ENCODE peak calls at places on chromosomes 3 and 15, in five cellular contexts. Z is BE2C, X is left lung, W is Karpas-422, C is Caco-2. R is an unnamed sample.
A peak's percentile ranks its signal among the peaks of the same experiment; 100 is the strongest.

GRCh38 chr3:88985491-88985890 is 121.9 kb upstream of the EPHA3 start:
- DNase-seq in C (no peak), W (no peak), X (no peak), Z (no peak), R (no peak)

GRCh38 chr15:57685719-57686118 is 20.8 kb upstream of the POLR2M start:
- DNase-seq in C (no peak), W (no peak), Z (no peak), X (no peak), R (no peak)

GRCh38 chr3:185308126-185308754 is 54.4 kb upstream of the EHHADH start:
- DNase-seq in C (peak; percentile 76), X (no peak), Z (peak; percentile 56), W (peak; percentile 91), R (peak; percentile 88)

GRCh38 chr3:172106989-172107388 is 67.6 kb downstream of the FNDC3B start:
- DNase-seq in C (no peak), Z (no peak), X (no peak), W (no peak), R (no peak)

GRCh38 chr3:187266691-187267090 is 24.8 kb downstream of the MASP1 start:
- DNase-seq in X (no peak), W (no peak), C (no peak), Z (no peak), R (no peak)

GRCh38 chr3:97699889-97700288 is 64.7 kb upstream of the ARL6 start:
- DNase-seq in Z (no peak), C (no peak), X (no peak), W (no peak), R (no peak)

GRCh38 chr15:42992626-42993025 is 72.0 kb upstream of the TTBK2 start:
- DNase-seq in Z (no peak), X (no peak), C (no peak), W (no peak), R (no peak)

GRCh38 chr15:72140088-72140487 is 21.9 kb downstream of the SENP8 start:
- DNase-seq in C (no peak), W (no peak), X (no peak), Z (no peak), R (no peak)

GRCh38 chr3:168116279-168116678 is 20.6 kb upstream of the GOLIM4 start:
- DNase-seq in Z (no peak), C (no peak), W (no peak), X (no peak), R (no peak)

GRCh38 chr3:112926000-112926399 is 48.9 kb downstream of the CD200R1 start:
- DNase-seq in C (no peak), Z (no peak), W (no peak), X (no peak), R (no peak)

GRCh38 chr3:122092460-122093165 is 37.5 kb downstream of the CD86 start:
- DNase-seq in W (peak; percentile 86), X (no peak), Z (peak; percentile 36), C (peak; percentile 12), R (peak; percentile 5)

GRCh38 chr3:136055491-136055890 is 90.0 kb downstream of the PPP2R3A start:
- DNase-seq in C (no peak), X (no peak), Z (no peak), W (no peak), R (no peak)

GRCh38 chr15:88246081-88246480 is 10.5 kb downstream of the NTRK3 start:
- DNase-seq in X (no peak), Z (no peak), C (no peak), W (no peak), R (no peak)

GRCh38 chr15:92003515-92004067 is 150.1 kb downstream of the SLCO3A1 start:
- DNase-seq in X (no peak), Z (no peak), C (no peak), W (no peak), R (no peak)

GRCh38 chr3:12954891-12955650 is 113.7 kb upstream of the RPL32 start:
- DNase-seq in C (no peak), W (no peak), Z (peak; percentile 41), X (peak; percentile 86), R (no peak)

GRCh38 chr3:52277972-52278509 is 408 bp downstream of the WDR82 start:
- DNase-seq in Z (peak; percentile 48), C (peak; percentile 74), W (peak; percentile 84), X (peak; percentile 93), R (no peak)

GRCh38 chr3:100936931-100937330 is 56.3 kb downstream of the ABI3BP start:
- DNase-seq in Z (no peak), X (no peak), C (no peak), W (no peak), R (no peak)

GRCh38 chr3:131356006-131356405 is 25.6 kb upstream of the NUDT16 start:
- DNase-seq in C (no peak), X (no peak), Z (no peak), W (no peak), R (no peak)

GRCh38 chr3:119652306-119653033 is 7.9 kb downstream of the POPDC2 start:
- DNase-seq in W (no peak), C (no peak), Z (no peak), X (no peak), R (no peak)

GRCh38 chr15:27639595-27639994 is 459.5 kb downstream of the OCA2 start:
- DNase-seq in W (no peak), X (no peak), C (no peak), Z (no peak), R (no peak)

GRCh38 chr15:29860872-29861271 is 38.6 kb upstream of the TJP1 start:
- DNase-seq in Z (no peak), W (no peak), X (no peak), C (no peak), R (no peak)

GRCh38 chr3:124846189-124846588 is 41.0 kb downstream of the ITGB5 start:
- DNase-seq in W (no peak), Z (no peak), C (no peak), X (no peak), R (no peak)

GRCh38 chr15:70301396-70301795 is 203.7 kb upstream of the TLE3 start:
- DNase-seq in Z (no peak), C (no peak), W (no peak), X (no peak), R (no peak)

GRCh38 chr3:131995936-131996335 is 38.9 kb downstream of the CPNE4 start:
- DNase-seq in Z (no peak), W (peak; percentile 4), X (no peak), C (no peak), R (no peak)

GRCh38 chr3:4008205-4008604 is 209.0 kb downstream of the LRRN1 start:
- DNase-seq in X (no peak), C (no peak), W (no peak), Z (no peak), R (no peak)

GRCh38 chr15:68312701-68313204 is 35.2 kb downstream of the FEM1B start:
- DNase-seq in Z (no peak), W (no peak), X (peak; percentile 61), C (no peak), R (no peak)

GRCh38 chr3:42749025-42749752 is 23.9 kb downstream of the CCDC13 start:
- DNase-seq in W (no peak), Z (no peak), C (no peak), X (no peak), R (no peak)

GRCh38 chr3:55481918-55482495 is 5.1 kb downstream of the WNT5A start:
- DNase-seq in Z (no peak), X (no peak), W (no peak), C (no peak), R (no peak)

GRCh38 chr15:66515901-66516322 is 10.8 kb downstream of the ZWILCH start:
- DNase-seq in Z (no peak), C (no peak), W (no peak), X (no peak), R (peak; percentile 46)

GRCh38 chr15:78263351-78263781 is 996 bp upstream of the DNAJA4 start:
- DNase-seq in Z (no peak), W (no peak), C (no peak), X (no peak), R (no peak)

GRCh38 chr3:51977449-51978142 is 2.7 kb downstream of the ABHD14A start:
- DNase-seq in C (no peak), W (no peak), X (no peak), Z (no peak), R (no peak)

GRCh38 chr3:152825566-152825965 is 9.4 kb upstream of the P2RY1 start:
- DNase-seq in C (no peak), Z (no peak), W (no peak), X (no peak), R (no peak)

GRCh38 chr3:105195260-105195659 is 171.4 kb upstream of the ALCAM start:
- DNase-seq in C (no peak), W (no peak), X (no peak), Z (no peak), R (no peak)

GRCh38 chr15:41928100-41928499 is 34.2 kb upstream of the SPTBN5 start:
- DNase-seq in X (no peak), Z (no peak), W (no peak), C (peak; percentile 64), R (no peak)
- H3K4me3 ChIP-seq in X (no peak overlapping the region), Z (no peak overlapping the region), W (no peak overlapping the region), C (no peak overlapping the region), R (no peak overlapping the region)

GRCh38 chr3:47295976-47296375 is 13.2 kb downstream of the KLHL18 start:
- DNase-seq in W (no peak), X (no peak), C (no peak), Z (no peak), R (no peak)
- H3K4me1 ChIP-seq in W (peaks cover 70% of the 10 kb centered on the region), X (peaks cover 41% of the 10 kb centered on the region), C (no peaks in the 10 kb centered on the region), Z (no peaks in the 10 kb centered on the region), R (peaks cover 3% of the 10 kb centered on the region)

DNA sequence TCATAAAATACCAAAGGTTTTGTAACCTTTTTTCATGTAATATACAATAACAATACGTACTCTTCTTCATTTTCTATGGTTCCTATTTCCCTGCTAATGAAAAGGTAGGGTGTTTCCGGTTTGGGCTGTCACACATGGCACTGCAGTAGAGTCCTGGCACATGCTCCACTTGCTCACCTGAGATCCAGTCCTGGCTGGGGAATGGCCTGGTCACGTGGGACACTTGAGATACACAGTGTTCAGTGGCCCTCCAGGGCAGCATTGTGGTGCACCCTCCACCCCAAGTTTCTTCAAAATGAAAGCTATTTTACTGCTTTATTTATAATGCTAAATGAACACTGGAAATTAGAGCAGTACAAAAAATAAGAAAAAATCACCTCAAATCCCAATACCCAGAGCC is 23.2 kb downstream of the MRPS25 start:
- DNase-seq in C (no peak), W (no peak), Z (no peak), X (peak; percentile 59), R (no peak)
- H3K36me3 ChIP-seq in C (peaks cover 5% of the 10 kb centered on the region), W (peaks cover 66% of the 10 kb centered on the region), Z (peaks cover 31% of the 10 kb centered on the region), X (peaks cover 100% of the 10 kb centered on the region), R (peaks cover 93% of the 10 kb centered on the region)

GRCh38 chr3:181725033-181725775 is 13.5 kb downstream of the SOX2 start:
- DNase-seq in X (no peak), Z (no peak), W (no peak), C (no peak), R (no peak)
- H3K4me3 ChIP-seq in X (no peak overlapping the region), Z (no peak overlapping the region), W (no peak overlapping the region), C (no peak overlapping the region), R (no peak overlapping the region)

DNA sequence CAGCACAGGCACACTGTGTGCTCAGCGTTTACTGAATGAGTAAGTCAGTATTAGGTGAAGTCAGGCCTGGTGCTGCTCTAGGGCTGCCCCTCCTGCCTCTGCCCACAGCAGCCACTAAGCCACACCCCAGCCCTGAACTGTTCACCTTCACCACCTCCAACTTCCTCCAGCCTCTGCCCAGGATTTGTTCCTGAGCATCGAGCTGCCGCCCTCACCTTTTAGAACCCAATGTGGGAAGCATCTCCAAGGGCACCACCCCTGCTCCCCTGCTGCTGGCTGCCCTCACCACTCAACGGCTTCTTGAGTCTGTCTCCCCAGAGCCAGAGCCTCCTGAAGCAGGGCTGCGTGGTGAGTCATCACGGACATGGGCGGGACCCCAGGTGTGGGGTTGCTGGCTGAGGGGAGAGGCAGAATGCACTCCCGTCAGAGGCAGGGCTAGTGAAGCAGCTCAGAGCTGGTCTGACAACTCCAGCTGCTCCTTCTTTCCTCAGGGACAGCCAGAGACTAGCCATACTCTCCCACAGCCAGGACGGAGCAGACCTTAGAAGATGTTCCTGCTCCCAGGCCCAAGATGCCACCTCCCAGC is 5.8 kb downstream of the HYAL2 start:
- DNase-seq in Z (no peak), C (peak; percentile 66), X (peak; percentile 95), W (peak; percentile 55), R (no peak)
- H3K4me1 ChIP-seq in Z (no peaks in the 10 kb centered on the region), C (peaks cover 17% of the 10 kb centered on the region), X (peaks cover 75% of the 10 kb centered on the region), W (peaks cover 16% of the 10 kb centered on the region), R (peaks cover 39% of the 10 kb centered on the region)